ENCODE peak calls at places on chromosomes 6 and 20, in eight cellular contexts. H is omental fat pad; G is astrocyte of the spinal cord; C is psoas muscle; E is CD4-positive, alpha-beta T cell; V is foreskin fibroblast; T is thoracic aorta; X is Calu3. B is an unnamed sample.
A peak's percentile ranks its signal among the peaks of the same experiment; 100 is the strongest.

GRCh38 chr6:163356324-163356723 is 58.2 kb upstream of the QKI start:
- DNase-seq in C (peak; percentile 83), V (peak; percentile 84), X (no peak), H (no peak), E (no peak), G (peak; percentile 77), T (no peak), B (peak; percentile 81)

GRCh38 chr20:5657190-5657872 is 92.9 kb upstream of the SHLD1 start:
- DNase-seq in H (no peak), V (peak; percentile 89), G (peak; percentile 93), T (no peak), C (peak; percentile 51), X (peak; percentile 30), E (no peak), B (peak; percentile 99)

GRCh38 chr6:1940381-1940780 is 305.0 kb downstream of the GMDS start:
- DNase-seq in G (peak; percentile 65), E (no peak), C (no peak), V (no peak), H (no peak), X (no peak), T (no peak), B (no peak)

GRCh38 chr20:24972341-24972740 is 20.2 kb downstream of the APMAP start:
- DNase-seq in V (no peak), T (no peak), C (no peak), H (no peak), G (no peak), E (no peak), X (no peak), B (no peak)

GRCh38 chr20:33005132-33005566 is 916 bp upstream of the SUN5 start:
- DNase-seq in C (no peak), H (no peak), X (no peak), E (no peak), V (peak; percentile 31), G (peak; percentile 3), T (no peak), B (peak; percentile 12)

GRCh38 chr6:40391851-40392595 is 195.1 kb downstream of the LRFN2 start:
- DNase-seq in X (no peak), T (no peak), E (no peak), V (no peak), H (no peak), G (no peak), C (no peak), B (no peak)

GRCh38 chr6:28161410-28162079 is 19.9 kb downstream of the ZKSCAN8 start:
- DNase-seq in T (no peak), X (peak; percentile 56), C (peak; percentile 85), E (peak; percentile 81), V (peak; percentile 90), G (peak; percentile 70), H (peak; percentile 37), B (peak; percentile 66)

GRCh38 chr20:676315-676937 is 824 bp upstream of the SCRT2 start:
- DNase-seq in G (no peak), C (no peak), V (no peak), T (no peak), E (no peak), X (no peak), H (no peak), B (no peak)

GRCh38 chr6:7042056-7042653 is 65.6 kb upstream of the RREB1 start:
- DNase-seq in H (no peak), X (no peak), G (peak; percentile 40), E (no peak), C (no peak), V (peak; percentile 29), T (no peak), B (peak; percentile 41)

GRCh38 chr6:127547909-127548649 is 28.9 kb upstream of the C6orf58 start:
- DNase-seq in E (no peak), G (no peak), T (no peak), C (no peak), X (no peak), H (no peak), V (peak; percentile 24), B (peak; percentile 31)
- TF ChIP-seq CTCF in E (no peak), G (peak; percentile 31), T (no peak), C (no peak), X (peak; percentile 22), H (no peak), V (peak; percentile 23), B (peak; percentile 33)

GRCh38 chr20:54477556-54477955 is 2.2 kb downstream of the DOK5 start:
- DNase-seq in T (no peak), H (no peak), C (no peak), E (no peak), X (no peak), G (no peak), V (peak; percentile 32), B (no peak)

GRCh38 chr20:54481442-54481841 is 6.0 kb downstream of the DOK5 start:
- DNase-seq in G (no peak), V (no peak), H (no peak), T (no peak), C (no peak), E (no peak), X (no peak), B (no peak)

GRCh38 chr20:54477134-54477533 is 1.7 kb downstream of the DOK5 start:
- DNase-seq in X (no peak), C (no peak), H (no peak), G (no peak), E (no peak), V (peak; percentile 4), T (no peak), B (no peak)

GRCh38 chr20:54476336-54476928 is 1.0 kb downstream of the DOK5 start:
- DNase-seq in X (no peak), E (no peak), H (no peak), T (no peak), C (no peak), V (peak; percentile 6), G (no peak), B (no peak)

DNA sequence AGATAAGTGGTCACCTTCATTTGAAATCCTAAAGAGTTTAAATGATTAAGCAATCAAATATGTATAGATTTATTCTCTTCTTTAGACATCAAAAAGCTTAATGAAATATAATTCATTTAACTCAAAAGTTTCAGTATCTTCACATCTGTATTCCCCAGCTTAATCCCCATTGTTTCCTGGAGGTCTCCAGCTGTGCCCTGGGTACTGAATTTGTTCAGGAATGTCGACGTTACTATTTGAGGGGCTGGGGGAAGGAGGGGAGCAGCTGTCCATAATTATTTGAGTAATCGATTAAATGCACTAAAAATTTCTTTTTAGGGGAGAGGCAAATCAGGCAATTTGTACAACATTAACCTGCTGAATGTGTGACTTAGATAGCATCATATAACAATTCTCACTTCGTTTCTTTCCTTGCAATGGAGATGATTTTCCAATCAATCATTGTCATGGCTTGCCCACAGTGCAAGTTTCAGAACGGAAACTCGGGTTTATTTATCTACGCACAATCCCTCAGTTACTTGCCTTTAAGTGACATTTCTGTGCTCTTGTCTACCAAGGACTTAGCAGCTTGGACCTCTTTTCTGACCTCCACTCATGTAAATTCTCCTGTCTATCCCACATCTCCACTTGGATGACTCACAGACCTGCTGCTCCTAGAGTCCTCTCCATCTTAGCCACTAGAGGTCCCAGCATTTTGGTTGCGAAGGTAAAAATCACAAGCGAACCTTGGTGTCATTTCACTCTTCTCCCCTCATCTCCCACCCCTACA is 3.9 kb downstream of the DOK5 start:
- DNase-seq in H (no peak), G (no peak), T (no peak), V (peak; percentile 19), C (no peak), E (no peak), X (peak; percentile 20), B (no peak)
- TF ChIP-seq CTCF in H (no peak), G (peak; percentile 31), T (no peak), V (peak; percentile 10), C (no peak), E (no peak), X (no peak), B (peak; percentile 40)

DNA sequence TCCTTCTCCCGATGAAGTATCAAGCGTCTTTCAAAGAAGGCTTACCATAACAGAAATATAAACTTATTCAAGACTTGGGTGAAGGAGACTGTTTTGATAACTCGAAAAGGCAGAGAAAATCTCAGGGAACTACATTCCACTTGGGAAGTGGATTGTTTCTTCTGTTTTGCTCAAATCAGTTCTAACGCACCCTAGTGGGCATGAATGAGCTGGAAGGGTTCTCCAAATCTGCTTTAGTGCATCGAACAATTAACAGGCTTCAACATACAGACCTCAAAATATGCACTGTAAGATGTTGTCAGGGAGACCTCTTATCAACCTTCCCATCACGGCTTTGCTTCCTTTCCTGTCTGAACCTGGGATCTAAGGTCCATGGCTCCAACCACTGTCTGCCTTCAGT is 392.5 kb downstream of the CD83 start:
- DNase-seq in T (no peak), E (no peak), V (no peak), C (no peak), H (no peak), G (no peak), X (no peak), B (no peak)
- TF ChIP-seq CTCF in T (no peak), E (no peak), V (peak; percentile 2), C (no peak), H (no peak), G (no peak), X (no peak), B (no peak)

DNA sequence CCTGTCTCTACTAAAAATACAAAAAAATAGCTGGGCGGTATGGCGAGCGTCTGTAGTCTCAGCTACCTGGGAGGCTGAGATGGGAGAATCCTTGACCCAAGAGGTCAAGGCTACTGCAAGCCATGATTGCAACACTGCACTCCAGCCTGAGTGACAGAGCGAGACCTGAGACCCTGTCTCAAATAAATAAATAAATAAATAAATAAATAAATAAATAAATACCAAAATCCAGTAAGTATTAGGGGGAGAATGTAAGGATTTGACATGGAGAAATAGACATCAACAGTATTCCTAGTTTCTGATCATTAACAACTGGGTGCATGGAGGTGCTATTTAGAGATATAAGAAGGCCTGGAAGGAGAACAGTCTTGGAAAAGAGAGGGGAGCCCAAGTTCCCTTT is 125.7 kb downstream of the MEI4 start:
- DNase-seq in V (no peak), X (no peak), E (no peak), C (no peak), T (no peak), G (no peak), H (no peak), B (no peak)
- TF ChIP-seq CTCF in V (no peak), X (no peak), E (no peak), C (no peak), T (no peak), G (no peak), H (no peak), B (no peak)

GRCh38 chr20:31945790-31946189 is 6.1 kb downstream of the PDRG1 start:
- DNase-seq in T (no peak), X (no peak), C (peak; percentile 62), H (no peak), G (peak; percentile 68), V (no peak), E (no peak), B (no peak)
- TF ChIP-seq CTCF in T (no peak), X (no peak), C (no peak), H (no peak), G (no peak), V (no peak), E (no peak), B (no peak)